ENCODE peak calls at places on chromosomes 11 and 22, in five cellular contexts. E, R, I, T and C are unnamed samples.

GRCh38 chr11:76123243-76123642 is 83.1 kb downstream of the WNT11 start:
- DNase-seq in E (no peak), R (no peak), I (no peak), T (no peak), C (no peak)

GRCh38 chr22:36003972-36004674 is 24.5 kb downstream of the RBFOX2 start:
- DNase-seq in E (no peak), R (no peak), I (no peak), T (no peak), C (no peak)

GRCh38 chr22:21700822-21701221 is 34.8 kb downstream of the YPEL1 start:
- DNase-seq in E (no peak), R (no peak), I (no peak), T (no peak), C (no peak)

GRCh38 chr11:35986958-35987357 is 43.1 kb downstream of the LDLRAD3 start:
- DNase-seq in E (no peak), R (no peak), I (no peak), T (no peak), C (no peak)

GRCh38 chr11:47783087-47783610 is 16.0 kb upstream of the FNBP4 start:
- DNase-seq in E (no peak), R (no peak), I (no peak), T (no peak), C (no peak)

GRCh38 chr22:39474351-39474991 is 17.7 kb downstream of the MGAT3 start:
- DNase-seq in E (no peak), R (no peak), I (peak), T (no peak), C (no peak)

GRCh38 chr22:32473388-32473952 is 1.1 kb upstream of the FBXO7 start:
- DNase-seq in E (no peak), R (peak), I (peak), T (no peak), C (peak)

GRCh38 chr22:45210577-45211431 is 29.9 kb downstream of the KIAA0930 start:
- DNase-seq in E (no peak), R (no peak), I (no peak), T (peak), C (peak)

GRCh38 chr11:74325649-74326645 is 14.5 kb upstream of the P4HA3 start:
- DNase-seq in E (no peak), R (no peak), I (no peak), T (peak), C (peak)

GRCh38 chr11:111510311-111510710 is 1.9 kb downstream of the BTG4 start:
- DNase-seq in E (no peak), R (no peak), I (no peak), T (no peak), C (no peak)

GRCh38 chr11:10428453-10428852 is 26.6 kb upstream of the AMPD3 start:
- DNase-seq in E (no peak), R (no peak), I (no peak), T (no peak), C (no peak)

GRCh38 chr11:28343304-28344233 is 235.4 kb downstream of the METTL15 start:
- DNase-seq in E (no peak), R (peak), I (no peak), T (no peak), C (peak)

GRCh38 chr11:69283446-69283845 is 10.5 kb upstream of the MYEOV start:
- DNase-seq in E (no peak), R (no peak), I (no peak), T (no peak), C (no peak)

GRCh38 chr11:19829109-19829790 is 116.6 kb downstream of the NAV2 start:
- DNase-seq in E (no peak), R (no peak), I (no peak), T (no peak), C (no peak)

GRCh38 chr11:7257744-7258143 is 6.0 kb downstream of the SYT9 start:
- DNase-seq in E (no peak), R (no peak), I (no peak), T (no peak), C (no peak)

GRCh38 chr11:56764976-56765375 is 16.5 kb upstream of the OR9G4 start:
- DNase-seq in E (no peak), R (no peak), I (no peak), T (no peak), C (no peak)

GRCh38 chr11:92909214-92909613 is 60.2 kb upstream of the MTNR1B start:
- DNase-seq in E (no peak), R (no peak), I (no peak), T (no peak), C (no peak)

GRCh38 chr11:34905666-34906065 is 10.5 kb downstream of the APIP start:
- DNase-seq in E (no peak), R (no peak), I (no peak), T (no peak), C (no peak)

GRCh38 chr11:110430267-110431211 is 791 bp downstream of the FDX1 start:
- DNase-seq in E (peak), R (no peak), I (peak), T (peak), C (no peak)

GRCh38 chr11:111749646-111750045 is 16.5 kb downstream of the PPP2R1B start:
- DNase-seq in E (no peak), R (no peak), I (no peak), T (no peak), C (no peak)

GRCh38 chr11:58830693-58831301 is 13.7 kb downstream of the GLYATL2 start:
- DNase-seq in E (no peak), R (no peak), I (no peak), T (no peak), C (no peak)

GRCh38 chr22:50304528-50305392 is 2.7 kb downstream of the PLXNB2 start:
- DNase-seq in E (no peak), R (peak), I (no peak), T (peak), C (no peak)

GRCh38 chr22:44133901-44134511 is 46.7 kb upstream of the PARVG start:
- DNase-seq in E (no peak), R (no peak), I (no peak), T (no peak), C (no peak)

GRCh38 chr11:118314985-118315384 is 10.5 kb downstream of the CD3E start:
- DNase-seq in E (no peak), R (no peak), I (no peak), T (no peak), C (no peak)

GRCh38 chr11:34840736-34841386 is 75.3 kb downstream of the APIP start:
- DNase-seq in E (no peak), R (peak), I (no peak), T (no peak), C (no peak)

GRCh38 chr11:121762820-121763219 is 310.1 kb upstream of the SORL1-AS1 start:
- DNase-seq in E (no peak), R (no peak), I (no peak), T (peak), C (no peak)

GRCh38 chr11:32374261-32374711 is 61.1 kb downstream of the WT1 start:
- DNase-seq in E (peak), R (peak), I (no peak), T (no peak), C (no peak)

GRCh38 chr11:396948-397548 is 3.0 kb downstream of the PKP3 start:
- DNase-seq in E (no peak), R (no peak), I (no peak), T (peak), C (no peak)

GRCh38 chr22:47333625-47334024 is 571.2 kb downstream of the TBC1D22A start:
- DNase-seq in E (no peak), R (peak), I (no peak), T (no peak), C (peak)

GRCh38 chr11:64916040-64916847 is 765 bp downstream of the ATG2A start:
- DNase-seq in E (no peak), R (peak), I (peak), T (no peak), C (no peak)

GRCh38 chr11:114307524-114308203 is 11.5 kb downstream of the NNMT start:
- DNase-seq in E (no peak), R (no peak), I (no peak), T (no peak), C (peak)

GRCh38 chr11:1463056-1463455 is 23.5 kb downstream of the MOB2 start:
- DNase-seq in E (no peak), R (no peak), I (no peak), T (no peak), C (no peak)

GRCh38 chr11:62556872-62557631 is 10.4 kb upstream of the AHNAK start:
- DNase-seq in E (no peak), R (no peak), I (peak), T (no peak), C (no peak)

GRCh38 chr11:65183201-65183891 is 1.6 kb downstream of the CAPN1 start:
- DNase-seq in E (no peak), R (no peak), I (no peak), T (no peak), C (no peak)

GRCh38 chr11:100908746-100909145 is 220.9 kb downstream of the PGR start:
- DNase-seq in E (no peak), R (no peak), I (no peak), T (no peak), C (peak)

GRCh38 chr22:45930324-45930723 is 46.6 kb downstream of the WNT7B start:
- DNase-seq in E (no peak), R (no peak), I (no peak), T (no peak), C (no peak)

GRCh38 chr11:35253237-35253636 is 114.3 kb downstream of the CD44 start:
- DNase-seq in E (no peak), R (no peak), I (no peak), T (no peak), C (peak)